ENCODE peak calls at places on chromosomes 4 and X, in five cellular contexts. One of them, this sample, is unnamed.

GRCh38 chr4:129328176-129328575 is 232.2 kb downstream of the C4orf33 start:
- DNase-seq in ovary: no peak
- DNase-seq in MM.1S: no peak
- DNase-seq in mesendoderm: no peak
- DNase-seq in adrenal gland: no peak
- DNase-seq in this sample: no peak

GRCh38 chrX:134502686-134503085 is 42.7 kb downstream of the HPRT1 start:
- DNase-seq in ovary: no peak
- DNase-seq in adrenal gland: no peak
- DNase-seq in mesendoderm: no peak
- DNase-seq in MM.1S: no peak
- DNase-seq in this sample: no peak

GRCh38 chrX:15973941-15974340 is 119.3 kb upstream of the AP1S2 start:
- DNase-seq in MM.1S: no peak
- DNase-seq in ovary: no peak
- DNase-seq in mesendoderm: no peak
- DNase-seq in adrenal gland: no peak
- DNase-seq in this sample: no peak

GRCh38 chrX:14356401-14356800 is 172.9 kb upstream of the GLRA2 start:
- DNase-seq in adrenal gland: no peak
- DNase-seq in ovary: no peak
- DNase-seq in mesendoderm: no peak
- DNase-seq in MM.1S: no peak
- DNase-seq in this sample: no peak

GRCh38 chrX:119753639-119754257 is 4.6 kb upstream of the SOWAHD start:
- DNase-seq in mesendoderm: peak; percentile 67
- DNase-seq in MM.1S: peak; percentile 77
- DNase-seq in adrenal gland: no peak
- DNase-seq in ovary: no peak
- DNase-seq in this sample: no peak

GRCh38 chr4:169968999-169969398 is 57.2 kb downstream of the MFAP3L start:
- DNase-seq in MM.1S: no peak
- DNase-seq in mesendoderm: no peak
- DNase-seq in ovary: no peak
- DNase-seq in adrenal gland: no peak
- DNase-seq in this sample: no peak

GRCh38 chrX:152819732-152820131 is 10.8 kb downstream of the CETN2 start:
- DNase-seq in adrenal gland: no peak
- DNase-seq in ovary: no peak
- DNase-seq in mesendoderm: no peak
- DNase-seq in MM.1S: no peak
- DNase-seq in this sample: no peak

GRCh38 chrX:124332481-124333424 is at the start of gene TEX13D:
- DNase-seq in mesendoderm: no peak
- DNase-seq in MM.1S: no peak
- DNase-seq in ovary: no peak
- DNase-seq in adrenal gland: no peak
- DNase-seq in this sample: no peak

GRCh38 chr4:134935320-134935719 is 733.7 kb upstream of the PABPC4L start:
- DNase-seq in mesendoderm: peak; percentile 53
- DNase-seq in ovary: no peak
- DNase-seq in MM.1S: peak; percentile 16
- DNase-seq in adrenal gland: no peak
- DNase-seq in this sample: no peak

GRCh38 chrX:24676403-24677024 is 17.2 kb upstream of the POLA1 start:
- DNase-seq in ovary: no peak
- DNase-seq in mesendoderm: peak; percentile 21
- DNase-seq in adrenal gland: no peak
- DNase-seq in MM.1S: no peak
- DNase-seq in this sample: no peak

GRCh38 chr4:110621328-110621812 is 1.5 kb downstream of the PITX2 start:
- DNase-seq in MM.1S: no peak
- DNase-seq in ovary: no peak
- DNase-seq in adrenal gland: no peak
- DNase-seq in mesendoderm: peak; percentile 71
- DNase-seq in this sample: no peak

GRCh38 chr4:177012918-177013545 is 220.3 kb upstream of the VEGFC start:
- DNase-seq in mesendoderm: no peak
- DNase-seq in adrenal gland: no peak
- DNase-seq in MM.1S: no peak
- DNase-seq in ovary: no peak
- DNase-seq in this sample: no peak

GRCh38 chr4:125322363-125322730 is 7.6 kb downstream of the FAT4 start:
- DNase-seq in mesendoderm: no peak
- DNase-seq in MM.1S: no peak
- DNase-seq in adrenal gland: no peak
- DNase-seq in ovary: no peak
- DNase-seq in this sample: peak; percentile 70

GRCh38 chr4:14583331-14583730 is 418.9 kb upstream of the CPEB2 start:
- DNase-seq in ovary: no peak
- DNase-seq in mesendoderm: no peak
- DNase-seq in adrenal gland: no peak
- DNase-seq in MM.1S: no peak
- DNase-seq in this sample: no peak

GRCh38 chrX:17009856-17010650 is 63.6 kb downstream of the REPS2 start:
- DNase-seq in mesendoderm: no peak
- DNase-seq in ovary: no peak
- DNase-seq in MM.1S: no peak
- DNase-seq in adrenal gland: no peak
- DNase-seq in this sample: no peak

GRCh38 chrX:107766470-107767140 is 9.0 kb downstream of the TSC22D3 start:
- DNase-seq in MM.1S: no peak
- DNase-seq in ovary: peak; percentile 79
- DNase-seq in mesendoderm: peak; percentile 73
- DNase-seq in adrenal gland: peak; percentile 57
- DNase-seq in this sample: no peak

GRCh38 chr4:119026662-119027444 is 108.8 kb upstream of the MYOZ2 start:
- DNase-seq in MM.1S: no peak
- DNase-seq in mesendoderm: peak; percentile 33
- DNase-seq in ovary: no peak
- DNase-seq in adrenal gland: no peak
- DNase-seq in this sample: no peak

GRCh38 chrX:38985375-38985774 is 184.1 kb downstream of the MID1IP1 start:
- DNase-seq in ovary: no peak
- DNase-seq in adrenal gland: no peak
- DNase-seq in MM.1S: peak; percentile 38
- DNase-seq in mesendoderm: peak; percentile 37
- DNase-seq in this sample: no peak

GRCh38 chr4:6195602-6196319 is 4.6 kb downstream of the JAKMIP1 start:
- DNase-seq in mesendoderm: no peak
- DNase-seq in adrenal gland: no peak
- DNase-seq in MM.1S: no peak
- DNase-seq in ovary: no peak
- DNase-seq in this sample: no peak

GRCh38 chr4:109065006-109065405 is 237.5 kb downstream of the COL25A1 start:
- DNase-seq in mesendoderm: no peak
- DNase-seq in adrenal gland: no peak
- DNase-seq in ovary: no peak
- DNase-seq in MM.1S: no peak
- DNase-seq in this sample: no peak

GRCh38 chr4:58809366-58809765 is 1699.2 kb upstream of the IGFBP7 start:
- DNase-seq in adrenal gland: no peak
- DNase-seq in mesendoderm: peak; percentile 53
- DNase-seq in ovary: no peak
- DNase-seq in MM.1S: no peak
- DNase-seq in this sample: no peak

DNA sequence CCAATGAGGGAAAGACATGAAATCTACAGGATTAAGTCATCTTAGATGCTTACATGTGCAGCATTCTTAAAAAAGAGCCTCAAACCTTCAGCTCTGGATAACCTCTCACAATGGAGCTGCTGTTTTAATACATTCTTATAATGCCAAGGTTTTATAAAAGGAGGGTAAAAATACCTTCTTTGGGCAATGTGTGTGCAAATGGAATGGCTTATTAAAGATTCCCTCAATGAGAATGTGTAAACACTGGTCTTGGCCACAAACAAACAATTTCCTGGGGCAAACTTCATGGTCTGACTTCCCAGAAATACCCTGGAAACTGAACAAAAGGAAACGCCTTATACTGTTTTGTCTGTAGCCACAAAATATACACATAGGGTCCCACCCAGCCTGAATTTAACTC is 148.7 kb upstream of the INTU start:
- DNase-seq in ovary: no peak
- DNase-seq in adrenal gland: no peak
- DNase-seq in mesendoderm: no peak
- DNase-seq in MM.1S: no peak
- DNase-seq in this sample: peak; percentile 93
- H3K4me3 ChIP-seq in ovary: no peak overlapping the region
- H3K4me3 ChIP-seq in adrenal gland: no peak overlapping the region
- H3K4me3 ChIP-seq in mesendoderm: no peak overlapping the region
- H3K4me3 ChIP-seq in MM.1S: no peak overlapping the region
- H3K4me3 ChIP-seq in this sample: no peak overlapping the region

DNA sequence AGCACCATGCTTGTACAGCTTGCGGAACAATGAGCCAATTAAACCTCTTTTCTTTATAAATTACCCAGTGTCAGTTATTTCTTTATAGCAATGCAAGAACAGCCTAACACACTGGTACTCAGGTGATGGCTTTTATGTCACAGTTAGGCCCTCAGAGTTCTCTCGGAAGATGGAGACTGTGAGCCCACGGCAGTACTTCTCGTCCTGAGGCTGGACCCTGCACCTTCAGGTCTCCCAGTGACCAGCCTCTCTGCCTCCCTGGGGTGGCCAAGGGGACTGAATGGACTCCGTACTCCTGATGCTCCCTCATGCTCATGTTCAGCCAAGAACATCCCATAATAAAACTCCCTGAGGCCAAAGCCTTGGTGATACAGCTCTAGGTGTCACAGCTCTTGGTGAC is 25.0 kb upstream of the PDLIM3 start:
- DNase-seq in ovary: no peak
- DNase-seq in adrenal gland: no peak
- DNase-seq in MM.1S: no peak
- DNase-seq in mesendoderm: no peak
- DNase-seq in this sample: no peak
- H3K27ac ChIP-seq in ovary: no peak overlapping the region
- H3K27ac ChIP-seq in adrenal gland: no peak overlapping the region
- H3K27ac ChIP-seq in MM.1S: no peak overlapping the region
- H3K27ac ChIP-seq in mesendoderm: no peak overlapping the region
- H3K27ac ChIP-seq in this sample: peak overlapping the region; percentile 84

DNA sequence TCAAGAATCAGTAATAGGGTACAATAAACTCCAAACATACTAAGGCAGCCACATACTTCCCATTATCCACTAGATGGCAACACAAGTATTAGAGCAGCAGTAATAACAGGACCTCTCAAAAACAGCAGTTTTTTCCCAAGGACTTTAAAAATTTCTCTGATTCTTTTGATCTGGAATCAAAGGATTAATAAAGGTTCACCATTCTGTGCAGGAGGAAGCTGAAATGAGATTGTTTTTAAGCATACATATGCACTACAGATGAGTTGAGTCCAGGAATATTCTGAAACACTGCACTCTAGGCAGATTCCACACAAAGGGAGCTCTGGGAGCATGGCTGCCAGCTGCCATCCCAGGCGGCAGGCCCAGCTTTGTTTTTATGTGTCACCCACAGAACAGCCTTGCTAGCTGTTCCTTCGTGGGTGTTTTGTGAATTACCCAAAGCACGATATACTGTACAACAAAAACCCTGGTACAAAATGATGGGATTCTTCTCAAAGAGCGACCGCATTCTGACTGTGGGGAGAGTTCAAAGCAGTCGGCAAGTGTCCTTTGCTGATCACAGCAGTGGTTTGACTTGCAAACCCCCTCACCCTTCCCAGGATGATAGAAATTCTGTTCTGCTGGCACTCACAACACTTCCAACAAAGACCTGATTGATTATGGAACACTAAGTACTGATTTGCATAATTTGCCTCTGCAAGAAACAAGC is 61.0 kb downstream of the STX18 start:
- DNase-seq in adrenal gland: no peak
- DNase-seq in mesendoderm: peak; percentile 16
- DNase-seq in MM.1S: no peak
- DNase-seq in ovary: no peak
- DNase-seq in this sample: no peak
- H3K4me3 ChIP-seq in adrenal gland: no peak overlapping the region
- H3K4me3 ChIP-seq in mesendoderm: no peak overlapping the region
- H3K4me3 ChIP-seq in MM.1S: no peak overlapping the region
- H3K4me3 ChIP-seq in ovary: no peak overlapping the region
- H3K4me3 ChIP-seq in this sample: no peak overlapping the region

GRCh38 chr4:140267576-140267975 is 105.9 kb upstream of the SCOC start:
- DNase-seq in mesendoderm: peak; percentile 82
- DNase-seq in MM.1S: no peak
- DNase-seq in ovary: no peak
- DNase-seq in adrenal gland: no peak
- DNase-seq in this sample: no peak
- H3K27ac ChIP-seq in mesendoderm: no peak overlapping the region
- H3K27ac ChIP-seq in MM.1S: no peak overlapping the region
- H3K27ac ChIP-seq in ovary: no peak overlapping the region
- H3K27ac ChIP-seq in adrenal gland: no peak overlapping the region
- H3K27ac ChIP-seq in this sample: no peak overlapping the region

DNA sequence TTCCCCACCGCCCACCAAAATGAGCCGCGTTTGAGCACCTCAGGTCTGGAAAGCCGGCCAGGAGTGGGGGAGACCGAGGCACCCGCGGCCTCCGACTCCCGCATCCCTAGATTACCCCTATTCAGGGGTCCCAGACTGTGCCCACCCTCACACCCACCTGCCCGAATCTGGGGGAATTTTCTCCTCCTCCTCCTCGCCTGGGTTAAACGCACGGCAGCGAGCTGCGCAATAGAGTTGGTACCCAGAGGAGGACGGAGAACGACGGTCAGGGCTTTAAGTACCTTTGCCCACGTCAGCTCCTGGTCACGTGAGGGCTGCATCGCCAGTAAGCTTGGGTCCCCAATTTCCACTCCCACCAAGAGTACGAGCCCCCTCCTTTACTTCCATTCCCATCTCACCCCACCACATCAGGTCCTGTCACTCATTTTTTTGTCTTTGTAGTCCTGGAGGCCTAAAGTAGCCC is at the start of gene ARMCX2:
- DNase-seq in ovary: peak; percentile 79
- DNase-seq in mesendoderm: peak; percentile 74
- DNase-seq in adrenal gland: peak; percentile 71
- DNase-seq in MM.1S: no peak
- DNase-seq in this sample: no peak
- H3K4me3 ChIP-seq in ovary: peak within 1 kb of the TSS; percentile 55
- H3K4me3 ChIP-seq in mesendoderm: peak within 1 kb of the TSS; percentile 84
- H3K4me3 ChIP-seq in adrenal gland: peak within 1 kb of the TSS; percentile 49
- H3K4me3 ChIP-seq in MM.1S: peak within 1 kb of the TSS; percentile 74
- H3K4me3 ChIP-seq in this sample: peak within 1 kb of the TSS; percentile 44

GRCh38 chr4:41144812-41145211 is 69.5 kb downstream of the APBB2 start:
- DNase-seq in MM.1S: no peak
- DNase-seq in mesendoderm: no peak
- DNase-seq in adrenal gland: no peak
- DNase-seq in ovary: no peak
- DNase-seq in this sample: no peak
- H3K27ac ChIP-seq in MM.1S: peak overlapping the region; percentile 80
- H3K27ac ChIP-seq in mesendoderm: peak overlapping the region; percentile 3
- H3K27ac ChIP-seq in adrenal gland: no peak overlapping the region
- H3K27ac ChIP-seq in ovary: peak overlapping the region; percentile 71
- H3K27ac ChIP-seq in this sample: peak overlapping the region; percentile 94

DNA sequence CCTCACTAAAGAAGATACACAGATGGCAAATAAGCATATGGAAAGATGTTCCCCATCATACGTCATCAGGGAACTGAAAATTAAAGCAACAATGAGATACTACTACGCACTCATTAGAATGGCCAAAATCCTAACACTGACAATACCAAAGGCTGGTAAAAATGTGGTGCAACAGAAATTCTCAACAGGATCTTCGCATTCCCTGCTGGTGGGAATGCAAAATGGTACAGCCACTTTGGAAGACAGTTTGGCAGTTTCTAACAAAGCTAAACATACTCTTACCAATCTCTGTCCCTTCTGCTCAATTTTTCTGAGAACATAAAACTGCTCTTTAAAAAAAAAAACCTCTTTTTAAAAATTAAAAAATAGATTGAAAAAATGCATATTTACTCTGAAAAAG is 300.2 kb downstream of the FBXW7 start:
- DNase-seq in ovary: no peak
- DNase-seq in adrenal gland: no peak
- DNase-seq in MM.1S: no peak
- DNase-seq in mesendoderm: peak; percentile 31
- DNase-seq in this sample: no peak
- H3K4me3 ChIP-seq in ovary: no peak overlapping the region
- H3K4me3 ChIP-seq in adrenal gland: no peak overlapping the region
- H3K4me3 ChIP-seq in MM.1S: no peak overlapping the region
- H3K4me3 ChIP-seq in mesendoderm: no peak overlapping the region
- H3K4me3 ChIP-seq in this sample: no peak overlapping the region

This sample was measured in SJSA1.